ENCODE peak calls at places on chromosomes 5 and 9, in five cellular contexts. Q is CD4-positive, alpha-beta T cell; U is cardiac muscle cell; J is GM10248; V is tibial artery. L is an unnamed sample.
A peak's percentile ranks its signal among the peaks of the same experiment; 100 is the strongest.

GRCh38 chr9:125240649-125240999 is 519 bp downstream of the HSPA5 start:
- DNase-seq in Q (peak; percentile 9), U (peak; percentile 50), J (no peak), V (no peak), L (peak; percentile 42)

GRCh38 chr9:72480931-72481330 is 40.5 kb upstream of the TMC1 start:
- DNase-seq in Q (no peak), U (peak; percentile 32), J (no peak), V (no peak), L (no peak)

GRCh38 chr9:110143969-110144545 is 63.9 kb downstream of the C9orf152 start:
- DNase-seq in Q (no peak), U (no peak), J (no peak), V (no peak), L (no peak)

GRCh38 chr9:114386886-114387677 is 700 bp downstream of the AKNA start:
- DNase-seq in Q (no peak), U (peak; percentile 24), J (no peak), V (peak; percentile 63), L (no peak)

GRCh38 chr5:112339761-112340160 is 79.3 kb downstream of the EPB41L4A start:
- DNase-seq in Q (no peak), U (no peak), J (no peak), V (no peak), L (no peak)

GRCh38 chr9:135840539-135840938 is 66.8 kb downstream of the CAMSAP1 start:
- DNase-seq in Q (no peak), U (no peak), J (no peak), V (no peak), L (no peak)

GRCh38 chr9:739362-739761 is 102.1 kb upstream of the DMRT1 start:
- DNase-seq in Q (no peak), U (no peak), J (no peak), V (no peak), L (no peak)

GRCh38 chr9:94623253-94623652 is 16.1 kb downstream of the FBP1 start:
- DNase-seq in Q (no peak), U (peak; percentile 52), J (peak; percentile 72), V (peak; percentile 28), L (peak; percentile 79)

GRCh38 chr9:134602547-134603362 is 38.8 kb upstream of the COL5A1 start:
- DNase-seq in Q (no peak), U (peak; percentile 99), J (no peak), V (peak; percentile 64), L (no peak)

GRCh38 chr9:88821749-88822106 is 169.5 kb upstream of the S1PR3 start:
- DNase-seq in Q (no peak), U (no peak), J (no peak), V (no peak), L (no peak)

GRCh38 chr5:171149772-171150171 is 159.3 kb upstream of the TLX3 start:
- DNase-seq in Q (no peak), U (no peak), J (no peak), V (no peak), L (no peak)

GRCh38 chr5:133581918-133582317 is 30.4 kb downstream of the FSTL4 start:
- DNase-seq in Q (no peak), U (no peak), J (no peak), V (no peak), L (no peak)

GRCh38 chr5:119347996-119348395 is 7.8 kb upstream of the TNFAIP8 start:
- DNase-seq in Q (no peak), U (peak; percentile 54), J (no peak), V (no peak), L (no peak)

GRCh38 chr9:106581973-106582372 is 281.0 kb upstream of the ZNF462 start:
- DNase-seq in Q (no peak), U (no peak), J (no peak), V (no peak), L (no peak)

DNA sequence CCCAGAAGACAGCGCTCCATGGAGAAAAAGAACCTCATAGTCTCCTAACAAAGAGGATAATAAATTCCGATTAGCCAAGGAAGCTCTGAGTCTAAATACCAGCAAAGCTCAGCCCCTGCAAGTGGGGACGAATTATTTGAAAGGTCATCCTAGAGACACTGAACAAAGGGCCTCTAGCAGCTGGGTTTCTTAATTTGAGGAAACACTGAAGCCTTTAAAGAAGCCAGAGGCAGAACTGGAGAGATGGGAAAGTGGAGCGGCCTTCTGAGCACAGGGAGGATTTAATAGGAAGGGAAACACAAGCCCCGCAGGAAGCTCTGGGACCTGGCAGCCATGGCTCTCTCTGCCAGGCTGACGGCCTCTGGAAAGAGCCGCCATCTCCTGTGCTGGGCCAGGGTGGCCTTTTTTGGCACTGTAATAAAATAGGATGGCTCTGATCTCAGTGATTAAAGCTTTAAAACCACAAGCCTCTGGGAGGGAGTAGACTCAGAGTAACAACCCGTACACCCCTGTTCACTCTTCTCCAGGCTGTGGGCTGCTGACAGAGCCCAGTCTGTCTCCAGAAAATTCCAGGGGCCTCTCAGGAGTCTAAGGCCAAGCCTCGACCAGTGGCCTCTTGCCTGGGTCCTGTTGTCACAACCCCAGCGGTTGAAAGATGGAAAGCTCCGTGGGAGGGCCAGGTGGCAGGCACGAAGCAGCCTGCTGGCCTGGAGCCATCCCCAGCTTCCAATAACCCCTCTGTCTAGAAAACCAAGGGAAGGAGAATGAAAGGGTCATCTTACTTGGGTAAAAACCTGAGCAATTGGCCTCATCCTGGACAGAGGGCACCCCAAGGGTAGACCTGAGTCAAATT is 286.8 kb upstream of the ZNF462 start:
- DNase-seq in Q (no peak), U (no peak), J (no peak), V (no peak), L (no peak)
- TF ChIP-seq CTCF in Q (no peak), U (no peak), J (no peak), V (no peak), L (no peak)

GRCh38 chr9:115590016-115590415 is 472.1 kb upstream of the TNC start:
- DNase-seq in Q (no peak), U (peak; percentile 98), J (no peak), V (peak; percentile 34), L (no peak)
- TF ChIP-seq CTCF in Q (no peak), U (no peak), J (no peak), V (no peak), L (no peak)

GRCh38 chr5:81555865-81556264 is 161.9 kb upstream of the ACOT12 start:
- DNase-seq in Q (no peak), U (no peak), J (no peak), V (no peak), L (no peak)

GRCh38 chr5:81554647-81555046 is 160.7 kb upstream of the ACOT12 start:
- DNase-seq in Q (no peak), U (no peak), J (no peak), V (no peak), L (no peak)

GRCh38 chr5:81552844-81553569 is 159.1 kb upstream of the ACOT12 start:
- DNase-seq in Q (no peak), U (peak; percentile 32), J (no peak), V (no peak), L (no peak)

GRCh38 chr5:81556809-81557208 is 162.9 kb upstream of the ACOT12 start:
- DNase-seq in Q (no peak), U (no peak), J (no peak), V (no peak), L (peak; percentile 12)

DNA sequence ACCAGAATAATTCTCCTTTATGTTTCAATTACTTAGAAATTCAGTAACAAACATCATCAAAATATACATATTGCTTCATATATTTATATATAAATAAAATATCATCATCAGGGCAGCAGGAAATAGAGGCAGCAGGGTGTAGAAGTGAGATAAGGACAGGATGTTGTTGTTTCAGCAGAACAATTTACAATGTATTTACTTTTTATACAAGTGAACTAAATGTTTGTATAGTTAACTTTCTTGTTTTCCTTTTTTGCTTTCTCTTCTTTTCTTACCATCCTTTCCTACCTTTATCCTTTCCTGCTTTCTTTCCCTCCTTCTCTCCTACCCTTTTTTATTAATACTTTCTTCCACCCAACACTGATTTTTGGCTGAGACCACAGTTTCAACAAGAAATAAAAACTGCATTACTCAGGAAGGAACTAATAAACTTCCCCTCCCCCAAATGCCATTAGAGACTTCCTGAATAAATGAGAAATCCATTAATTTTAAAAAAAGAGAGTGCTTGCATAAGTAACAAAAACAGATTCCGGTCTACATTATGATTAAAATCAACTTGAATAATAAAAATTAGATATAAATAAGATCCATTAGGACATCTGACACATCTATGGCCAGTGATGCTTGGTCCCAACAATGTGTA is 159.8 kb upstream of the ACOT12 start:
- DNase-seq in Q (no peak), U (no peak), J (no peak), V (no peak), L (no peak)
- TF ChIP-seq CTCF in Q (no peak), U (no peak), J (no peak), V (no peak), L (no peak)

GRCh38 chr5:11422342-11422741 is 481.9 kb downstream of the CTNND2 start:
- DNase-seq in Q (no peak), U (no peak), J (no peak), V (no peak), L (no peak)
- TF ChIP-seq CTCF in Q (no peak), U (no peak), J (no peak), V (no peak), L (no peak)